ENCODE peak calls at places on chromosomes 11 and 22, in six cellular contexts. A, L, J, N, Y and B are unnamed samples.

GRCh38 chr11:109853156-109853776 is 239.9 kb upstream of the ZC3H12C start:
- DNase-seq in Y (peak), L (peak), N (no peak), A (no peak), J (peak), B (no peak)

GRCh38 chr11:102464859-102465500 is 12.4 kb upstream of the TMEM123 start:
- DNase-seq in Y (no peak), N (no peak), J (no peak), A (no peak), L (no peak), B (no peak)

GRCh38 chr22:29463487-29464088 is 16.4 kb upstream of the NEFH start:
- DNase-seq in A (no peak), N (no peak), L (no peak), Y (no peak), J (no peak), B (no peak)

GRCh38 chr22:23187871-23188700 is 7.8 kb downstream of the BCR start:
- DNase-seq in Y (no peak), L (no peak), J (no peak), N (no peak), A (no peak), B (no peak)

GRCh38 chr22:33920927-33921575 is 775 bp upstream of the LARGE1 start:
- DNase-seq in N (peak), Y (peak), L (peak), J (peak), A (peak), B (peak)

GRCh38 chr11:14347991-14348390 is 11.0 kb downstream of the RRAS2 start:
- DNase-seq in N (no peak), Y (no peak), L (no peak), A (no peak), J (no peak), B (no peak)

GRCh38 chr11:107293677-107294344 is 163.8 kb downstream of the CWF19L2 start:
- DNase-seq in N (no peak), A (no peak), Y (peak), L (no peak), J (no peak), B (no peak)

GRCh38 chr11:35390737-35391682 is 28.3 kb downstream of the SLC1A2 start:
- DNase-seq in L (peak), N (no peak), J (no peak), Y (peak), A (no peak), B (no peak)

GRCh38 chr22:30747493-30747892 is 52.8 kb downstream of the OSBP2 start:
- DNase-seq in A (no peak), J (peak), Y (no peak), N (no peak), L (no peak), B (no peak)

GRCh38 chr22:49527611-49528419 is 299.9 kb downstream of the BRD1 start:
- DNase-seq in J (no peak), Y (no peak), A (no peak), L (no peak), N (no peak), B (no peak)

GRCh38 chr22:49525366-49525765 is 302.3 kb downstream of the BRD1 start:
- DNase-seq in L (no peak), N (no peak), Y (no peak), A (no peak), J (no peak), B (no peak)

GRCh38 chr22:49528420-49528720 is 299.3 kb downstream of the BRD1 start:
- DNase-seq in Y (no peak), A (no peak), N (no peak), J (no peak), L (no peak), B (no peak)

GRCh38 chr22:49524362-49524761 is 303.3 kb downstream of the BRD1 start:
- DNase-seq in L (no peak), N (no peak), A (no peak), J (no peak), Y (no peak), B (no peak)

DNA sequence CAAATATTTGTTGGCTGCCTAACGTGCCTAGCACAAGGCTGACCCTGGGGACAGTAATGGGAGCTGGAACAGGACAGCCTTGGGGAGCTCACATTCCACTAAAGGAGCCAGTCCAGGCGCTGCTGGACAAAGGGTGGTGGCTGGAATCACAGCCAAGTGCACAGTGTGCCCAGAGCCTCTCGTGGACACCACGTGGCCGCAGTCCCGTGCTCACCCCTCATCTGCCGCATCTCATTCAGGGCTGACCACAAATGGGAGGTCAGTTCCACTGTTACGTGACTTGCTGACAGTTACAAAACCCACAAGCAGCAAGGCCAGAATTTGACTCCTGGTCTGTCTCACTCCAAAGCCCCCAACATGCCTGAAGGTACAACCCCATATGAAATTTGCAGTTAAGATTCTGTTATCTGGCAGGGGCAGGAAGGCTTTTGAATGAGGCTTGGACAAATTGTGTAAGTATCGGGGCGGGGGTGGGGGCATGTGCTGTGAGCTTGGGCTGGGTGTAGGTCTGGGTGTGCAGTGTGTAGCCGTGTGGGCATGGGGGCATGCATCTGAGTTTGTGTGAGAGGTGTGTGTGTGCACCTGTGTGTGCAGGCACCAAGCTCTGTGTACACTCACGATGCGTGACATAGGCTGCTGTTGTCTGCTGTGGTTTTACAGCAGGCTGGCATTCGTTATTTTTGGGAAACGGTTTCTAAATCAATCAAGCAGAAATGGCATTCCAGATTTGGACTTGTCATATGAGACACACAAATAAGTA is 301.7 kb downstream of the BRD1 start:
- DNase-seq in J (no peak), L (no peak), N (no peak), A (no peak), Y (no peak), B (no peak)
- TF ChIP-seq TAF1 in J (no peak), L (no peak), N (no peak), A (no peak), Y (no peak), B (no peak)

GRCh38 chr11:65569164-65569972 is 909 bp upstream of the ZNRD2 start:
- DNase-seq in J (no peak), N (no peak), A (no peak), Y (no peak), L (no peak), B (no peak)

GRCh38 chr11:65572356-65573043 is at the start of gene FAM89B:
- DNase-seq in J (peak), A (peak), Y (no peak), L (no peak), N (no peak), B (peak)

GRCh38 chr11:65571940-65572339 is 398 bp upstream of the FAM89B start:
- DNase-seq in L (no peak), Y (no peak), N (no peak), J (no peak), A (no peak), B (no peak)

GRCh38 chr11:65571420-65571819 is 918 bp upstream of the FAM89B start:
- DNase-seq in N (no peak), J (no peak), A (no peak), L (no peak), Y (no peak), B (no peak)

GRCh38 chr11:65569973-65570918 is at the start of gene ZNRD2:
- DNase-seq in A (peak), L (peak), J (peak), N (peak), Y (peak), B (peak)
- TF ChIP-seq POLR2A in A (no peak), L (peak), J (peak), N (peak), Y (no peak), B (peak)

GRCh38 chr22:32649515-32650200 is 151.8 kb upstream of the TIMP3 start:
- DNase-seq in N (no peak), J (peak), A (no peak), Y (no peak), L (no peak), B (no peak)
- TF ChIP-seq TAF1 in N (no peak), J (no peak), A (no peak), Y (no peak), L (no peak), B (no peak)

GRCh38 chr11:46210133-46210636 is 67.3 kb upstream of the CREB3L1 start:
- DNase-seq in L (peak), A (peak), J (no peak), N (peak), Y (peak), B (peak)

GRCh38 chr11:46203746-46204145 is 73.7 kb upstream of the CREB3L1 start:
- DNase-seq in L (no peak), J (no peak), N (no peak), Y (no peak), A (no peak), B (no peak)

GRCh38 chr11:46210856-46211255 is 66.6 kb upstream of the CREB3L1 start:
- DNase-seq in N (no peak), A (no peak), Y (no peak), L (no peak), J (no peak), B (no peak)

GRCh38 chr11:46208803-46209202 is 68.7 kb upstream of the CREB3L1 start:
- DNase-seq in N (no peak), Y (no peak), A (no peak), L (no peak), J (no peak), B (no peak)

DNA sequence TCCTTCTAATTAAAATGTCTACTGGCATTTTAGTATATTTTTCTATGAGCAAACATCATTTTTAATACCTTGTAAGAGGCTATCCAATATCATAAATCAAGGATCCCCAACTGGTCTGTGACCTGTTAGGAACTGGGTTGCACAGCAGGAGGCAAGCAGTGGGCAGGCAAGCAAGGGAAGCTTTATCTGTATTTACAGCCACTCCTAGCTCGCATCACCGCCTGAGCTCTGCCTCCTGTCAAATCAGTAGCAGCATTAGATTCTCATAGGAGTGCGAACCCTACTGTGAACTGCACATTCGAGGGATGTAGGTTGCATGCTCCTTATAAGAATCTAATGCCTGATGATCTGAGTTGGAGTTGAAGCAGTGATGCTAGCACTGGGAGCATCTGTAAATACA is 70.2 kb upstream of the CREB3L1 start:
- DNase-seq in A (no peak), J (no peak), Y (no peak), N (no peak), L (no peak), B (no peak)
- TF ChIP-seq POLR2A in A (no peak), J (no peak), Y (no peak), N (no peak), L (no peak), B (no peak)

DNA sequence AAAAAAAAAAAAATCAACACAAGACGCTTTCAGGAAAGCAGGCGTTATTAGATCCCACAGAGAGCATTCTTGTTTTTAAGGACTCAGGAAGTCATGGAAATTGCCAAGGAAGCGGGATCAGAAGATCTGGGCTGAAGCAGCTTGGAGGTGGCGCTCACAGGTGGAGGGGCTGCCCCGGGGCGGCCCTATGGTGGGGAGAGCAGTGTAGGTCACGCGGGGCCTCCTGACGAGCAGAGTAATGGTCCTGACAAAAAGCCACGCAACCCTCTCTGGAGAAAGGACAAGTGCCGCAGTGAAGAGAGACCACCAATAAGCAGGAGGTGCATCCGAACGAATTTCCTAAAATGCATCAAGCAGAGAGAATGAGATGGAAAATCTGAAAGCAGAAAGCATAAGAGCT is 407.0 kb downstream of the BRD1 start:
- DNase-seq in J (no peak), Y (no peak), L (no peak), A (no peak), N (no peak), B (no peak)
- TF ChIP-seq TAF1 in J (no peak), Y (no peak), L (no peak), A (no peak), N (no peak), B (no peak)